ENCODE peak calls at places on chromosomes 13 and 19, in six cellular contexts. One of them, this sample, is unnamed.

GRCh38 chr13:95607363-95607762 is 37.1 kb downstream of the DZIP1 start:
- DNase-seq in A172: peak; percentile 73
- DNase-seq in HTR-8/SVneo: no peak
- DNase-seq in epithelial cell of esophagus: peak; percentile 92
- DNase-seq in AG09319: no peak
- DNase-seq in stimulated activated CD4-positive, alpha-beta T cell treated with anti-CD3 and anti-CD28 coated beads, Interleukin-2, amount 100 ng/mL, for 24 hours: no peak
- DNase-seq in this sample: no peak

GRCh38 chr19:15575406-15575805 is 39.6 kb upstream of the CYP4F8 start:
- DNase-seq in A172: no peak
- DNase-seq in stimulated activated CD4-positive, alpha-beta T cell treated with anti-CD3 and anti-CD28 coated beads, Interleukin-2, amount 100 ng/mL, for 24 hours: no peak
- DNase-seq in AG09319: no peak
- DNase-seq in epithelial cell of esophagus: no peak
- DNase-seq in HTR-8/SVneo: no peak
- DNase-seq in this sample: peak; percentile 48

GRCh38 chr13:54614729-54615128 is 1586.1 kb downstream of the OLFM4 start:
- DNase-seq in epithelial cell of esophagus: no peak
- DNase-seq in AG09319: no peak
- DNase-seq in A172: no peak
- DNase-seq in stimulated activated CD4-positive, alpha-beta T cell treated with anti-CD3 and anti-CD28 coated beads, Interleukin-2, amount 100 ng/mL, for 24 hours: no peak
- DNase-seq in HTR-8/SVneo: no peak
- DNase-seq in this sample: no peak

GRCh38 chr19:17205237-17206140 is 9.7 kb upstream of the USE1 start:
- DNase-seq in stimulated activated CD4-positive, alpha-beta T cell treated with anti-CD3 and anti-CD28 coated beads, Interleukin-2, amount 100 ng/mL, for 24 hours: peak; percentile 67
- DNase-seq in HTR-8/SVneo: peak; percentile 60
- DNase-seq in A172: no peak
- DNase-seq in epithelial cell of esophagus: peak; percentile 76
- DNase-seq in AG09319: no peak
- DNase-seq in this sample: no peak

GRCh38 chr19:16022251-16022650 is 54.0 kb upstream of the TPM4 start:
- DNase-seq in epithelial cell of esophagus: no peak
- DNase-seq in AG09319: no peak
- DNase-seq in A172: no peak
- DNase-seq in stimulated activated CD4-positive, alpha-beta T cell treated with anti-CD3 and anti-CD28 coated beads, Interleukin-2, amount 100 ng/mL, for 24 hours: no peak
- DNase-seq in HTR-8/SVneo: no peak
- DNase-seq in this sample: peak; percentile 40

GRCh38 chr19:3459322-3459881 is 20.9 kb downstream of the SMIM24 start:
- DNase-seq in HTR-8/SVneo: no peak
- DNase-seq in stimulated activated CD4-positive, alpha-beta T cell treated with anti-CD3 and anti-CD28 coated beads, Interleukin-2, amount 100 ng/mL, for 24 hours: no peak
- DNase-seq in AG09319: peak; percentile 69
- DNase-seq in epithelial cell of esophagus: no peak
- DNase-seq in A172: peak; percentile 93
- DNase-seq in this sample: peak; percentile 93

GRCh38 chr13:24076124-24076523 is 84.4 kb upstream of the SPATA13 start:
- DNase-seq in stimulated activated CD4-positive, alpha-beta T cell treated with anti-CD3 and anti-CD28 coated beads, Interleukin-2, amount 100 ng/mL, for 24 hours: no peak
- DNase-seq in epithelial cell of esophagus: no peak
- DNase-seq in A172: no peak
- DNase-seq in AG09319: no peak
- DNase-seq in HTR-8/SVneo: no peak
- DNase-seq in this sample: no peak

GRCh38 chr19:18282021-18282787 is 782 bp upstream of the JUND start:
- DNase-seq in epithelial cell of esophagus: no peak
- DNase-seq in HTR-8/SVneo: no peak
- DNase-seq in stimulated activated CD4-positive, alpha-beta T cell treated with anti-CD3 and anti-CD28 coated beads, Interleukin-2, amount 100 ng/mL, for 24 hours: peak; percentile 50
- DNase-seq in AG09319: no peak
- DNase-seq in A172: peak; percentile 71
- DNase-seq in this sample: no peak

GRCh38 chr19:10835089-10835753 is 791 bp downstream of the TMED1 start:
- DNase-seq in AG09319: no peak
- DNase-seq in stimulated activated CD4-positive, alpha-beta T cell treated with anti-CD3 and anti-CD28 coated beads, Interleukin-2, amount 100 ng/mL, for 24 hours: no peak
- DNase-seq in epithelial cell of esophagus: peak; percentile 9
- DNase-seq in A172: no peak
- DNase-seq in HTR-8/SVneo: peak; percentile 99
- DNase-seq in this sample: no peak

GRCh38 chr19:12647490-12648071 is 19.0 kb downstream of the MAN2B1 start:
- DNase-seq in epithelial cell of esophagus: peak; percentile 66
- DNase-seq in stimulated activated CD4-positive, alpha-beta T cell treated with anti-CD3 and anti-CD28 coated beads, Interleukin-2, amount 100 ng/mL, for 24 hours: peak; percentile 55
- DNase-seq in HTR-8/SVneo: no peak
- DNase-seq in AG09319: no peak
- DNase-seq in A172: no peak
- DNase-seq in this sample: no peak

GRCh38 chr19:7676376-7676775 is 514 bp upstream of the MCEMP1 start:
- DNase-seq in AG09319: no peak
- DNase-seq in A172: no peak
- DNase-seq in epithelial cell of esophagus: no peak
- DNase-seq in HTR-8/SVneo: no peak
- DNase-seq in stimulated activated CD4-positive, alpha-beta T cell treated with anti-CD3 and anti-CD28 coated beads, Interleukin-2, amount 100 ng/mL, for 24 hours: no peak
- DNase-seq in this sample: no peak

GRCh38 chr13:23701646-23702045 is 131.4 kb downstream of the TNFRSF19 start:
- DNase-seq in epithelial cell of esophagus: no peak
- DNase-seq in HTR-8/SVneo: no peak
- DNase-seq in A172: no peak
- DNase-seq in stimulated activated CD4-positive, alpha-beta T cell treated with anti-CD3 and anti-CD28 coated beads, Interleukin-2, amount 100 ng/mL, for 24 hours: no peak
- DNase-seq in AG09319: peak; percentile 99
- DNase-seq in this sample: peak; percentile 76

GRCh38 chr13:60143775-60144174 is 20.0 kb downstream of the DIAPH3 start:
- DNase-seq in HTR-8/SVneo: no peak
- DNase-seq in stimulated activated CD4-positive, alpha-beta T cell treated with anti-CD3 and anti-CD28 coated beads, Interleukin-2, amount 100 ng/mL, for 24 hours: no peak
- DNase-seq in AG09319: no peak
- DNase-seq in A172: peak; percentile 2
- DNase-seq in epithelial cell of esophagus: peak; percentile 30
- DNase-seq in this sample: no peak

GRCh38 chr13:39317284-39317683 is 279.0 kb downstream of the NHLRC3 start:
- DNase-seq in epithelial cell of esophagus: peak; percentile 34
- DNase-seq in HTR-8/SVneo: no peak
- DNase-seq in A172: peak; percentile 3
- DNase-seq in stimulated activated CD4-positive, alpha-beta T cell treated with anti-CD3 and anti-CD28 coated beads, Interleukin-2, amount 100 ng/mL, for 24 hours: no peak
- DNase-seq in AG09319: no peak
- DNase-seq in this sample: no peak

GRCh38 chr13:44050450-44051063 is 170.9 kb downstream of the LACC1 start:
- DNase-seq in epithelial cell of esophagus: peak; percentile 48
- DNase-seq in AG09319: peak; percentile 4
- DNase-seq in A172: peak; percentile 18
- DNase-seq in stimulated activated CD4-positive, alpha-beta T cell treated with anti-CD3 and anti-CD28 coated beads, Interleukin-2, amount 100 ng/mL, for 24 hours: no peak
- DNase-seq in HTR-8/SVneo: peak; percentile 21
- DNase-seq in this sample: no peak

GRCh38 chr13:37395544-37395943 is 203.0 kb downstream of the POSTN start:
- DNase-seq in A172: no peak
- DNase-seq in epithelial cell of esophagus: no peak
- DNase-seq in HTR-8/SVneo: no peak
- DNase-seq in stimulated activated CD4-positive, alpha-beta T cell treated with anti-CD3 and anti-CD28 coated beads, Interleukin-2, amount 100 ng/mL, for 24 hours: no peak
- DNase-seq in AG09319: no peak
- DNase-seq in this sample: no peak

GRCh38 chr19:34963531-34964406 is at the start of gene ZNF792:
- DNase-seq in A172: peak; percentile 30
- DNase-seq in epithelial cell of esophagus: peak; percentile 33
- DNase-seq in HTR-8/SVneo: peak; percentile 62
- DNase-seq in AG09319: no peak
- DNase-seq in stimulated activated CD4-positive, alpha-beta T cell treated with anti-CD3 and anti-CD28 coated beads, Interleukin-2, amount 100 ng/mL, for 24 hours: peak; percentile 72
- DNase-seq in this sample: no peak